ENCODE peak calls at places on chromosomes 7 and 10, in four cellular contexts. P is CD8-positive, alpha-beta T cell; I is OCI-LY7; B is ovary. K is an unnamed sample.

GRCh38 chr7:64892116-64892515 is 11.0 kb upstream of the ZNF273 start:
- DNase-seq in B (no peak), P (no peak), I (no peak), K (no peak)

GRCh38 chr10:34655286-34656170 is 159.6 kb downstream of the PARD3 start:
- DNase-seq in B (no peak), I (peak; percentile 59), P (no peak), K (peak; percentile 69)

GRCh38 chr7:135801045-135801693 is 52.6 kb upstream of the FAM180A start:
- DNase-seq in B (no peak), P (no peak), I (peak; percentile 81), K (no peak)

GRCh38 chr10:86300399-86300925 is 66.1 kb downstream of the GRID1 start:
- DNase-seq in B (no peak), P (peak; percentile 7), I (no peak), K (no peak)

GRCh38 chr10:131728829-131729228 is 172.0 kb upstream of the PPP2R2D start:
- DNase-seq in I (no peak), B (no peak), P (peak; percentile 32), K (no peak)

GRCh38 chr7:29977926-29978652 is 11.5 kb downstream of the SCRN1 start:
- DNase-seq in B (no peak), P (no peak), I (peak; percentile 24), K (no peak)

GRCh38 chr7:75737856-75738603 is 711 bp downstream of the HIP1 start:
- DNase-seq in I (peak; percentile 35), P (no peak), B (peak; percentile 29), K (no peak)

GRCh38 chr10:109922353-109922975 is 847 bp downstream of the XPNPEP1 start:
- DNase-seq in P (no peak), I (no peak), B (no peak), K (no peak)

GRCh38 chr7:36949711-36950600 is 225.7 kb upstream of the AOAH start:
- DNase-seq in P (no peak), I (no peak), B (no peak), K (peak; percentile 30)

GRCh38 chr10:78435484-78436222 is 402.0 kb downstream of the RPS24 start:
- DNase-seq in P (no peak), I (no peak), B (no peak), K (no peak)

GRCh38 chr7:158650821-158651225 is 53.8 kb downstream of the NCAPG2 start:
- DNase-seq in P (no peak), I (no peak), B (no peak), K (no peak)

GRCh38 chr10:81108516-81109199 is 571.0 kb downstream of the SH2D4B start:
- DNase-seq in B (no peak), I (no peak), P (no peak), K (no peak)

GRCh38 chr10:56622335-56622973 is 261.4 kb upstream of the ZWINT start:
- DNase-seq in P (no peak), I (peak; percentile 65), B (no peak), K (no peak)

GRCh38 chr10:86163522-86164215 is 202.9 kb downstream of the GRID1 start:
- DNase-seq in B (no peak), P (no peak), I (no peak), K (peak; percentile 4)

GRCh38 chr10:71081229-71081560 is 131.2 kb upstream of the UNC5B start:
- DNase-seq in P (no peak), B (no peak), I (no peak), K (peak; percentile 11)

GRCh38 chr7:137564677-137565076 is 221.1 kb upstream of the PTN start:
- DNase-seq in B (no peak), P (no peak), I (no peak), K (no peak)

GRCh38 chr10:2589226-2589625 is 478.1 kb upstream of the PFKP start:
- DNase-seq in I (no peak), B (no peak), P (no peak), K (no peak)

DNA sequence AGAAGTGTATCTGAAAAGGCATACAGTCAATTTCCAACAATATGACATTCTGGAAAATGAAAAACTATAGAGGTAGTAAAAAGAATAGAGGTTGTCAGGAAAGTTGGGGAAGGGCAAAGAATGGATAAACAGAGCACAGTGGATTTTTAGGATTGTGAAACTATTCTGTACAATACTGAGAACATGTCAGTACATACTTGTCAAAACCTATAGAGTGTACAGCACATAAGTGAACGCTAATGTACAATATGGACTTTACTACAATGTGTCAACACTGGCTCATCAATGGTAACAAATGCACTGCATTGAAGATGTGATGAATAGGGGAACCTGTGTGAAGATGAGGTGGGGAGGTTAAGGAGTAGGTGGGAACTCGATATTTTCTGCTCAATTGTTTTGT is 483.0 kb upstream of the PFKP start:
- DNase-seq in B (no peak), P (no peak), I (no peak), K (no peak)
- H3K4me1 ChIP-seq in B (no peaks in the 10 kb centered on the region), P (no peaks in the 10 kb centered on the region), I (no peaks in the 10 kb centered on the region), K (no peaks in the 10 kb centered on the region)

GRCh38 chr7:38548605-38549004 is 82.6 kb downstream of the AMPH start:
- DNase-seq in I (no peak), B (no peak), P (no peak), K (no peak)

GRCh38 chr7:38542156-38542555 is 89.0 kb downstream of the AMPH start:
- DNase-seq in I (no peak), B (no peak), P (no peak), K (no peak)

GRCh38 chr7:38546763-38547162 is 84.4 kb downstream of the AMPH start:
- DNase-seq in B (no peak), I (no peak), P (no peak), K (no peak)

GRCh38 chr7:38541440-38541839 is 89.7 kb downstream of the AMPH start:
- DNase-seq in B (no peak), P (no peak), I (no peak), K (no peak)

GRCh38 chr7:38545977-38546376 is 85.2 kb downstream of the AMPH start:
- DNase-seq in P (no peak), B (no peak), I (no peak), K (no peak)
- TF ChIP-seq CTCF in P (no peak), B (no peak), I (peak; percentile 11), K (no peak)

GRCh38 chr10:4650109-4650508 is 175.9 kb upstream of the AKR1E2 start:
- DNase-seq in P (no peak), I (no peak), B (no peak), K (no peak)
- H3K4me1 ChIP-seq in P (no peaks in the 10 kb centered on the region), I (no peaks in the 10 kb centered on the region), B (peaks cover 2% of the 10 kb centered on the region), K (no peaks in the 10 kb centered on the region)

GRCh38 chr10:61793760-61794713 is 107.5 kb upstream of the ARID5B start:
- DNase-seq in B (no peak), I (no peak), P (no peak), K (no peak)

GRCh38 chr10:61796785-61797184 is 104.7 kb upstream of the ARID5B start:
- DNase-seq in B (no peak), P (no peak), I (no peak), K (no peak)

GRCh38 chr10:61795147-61795546 is 106.4 kb upstream of the ARID5B start:
- DNase-seq in I (no peak), P (no peak), B (no peak), K (no peak)

GRCh38 chr10:61792921-61793320 is 108.6 kb upstream of the ARID5B start:
- DNase-seq in B (no peak), I (no peak), P (no peak), K (no peak)

GRCh38 chr10:61795551-61795950 is 105.9 kb upstream of the ARID5B start:
- DNase-seq in B (no peak), I (no peak), P (no peak), K (no peak)
- TF ChIP-seq CTCF in B (no peak), I (peak; percentile 56), P (no peak), K (no peak)

GRCh38 chr10:124675261-124675660 is 68.9 kb downstream of the FAM53B start:
- DNase-seq in B (no peak), P (no peak), I (no peak), K (no peak)
- H3K4me1 ChIP-seq in B (peaks cover 45% of the 10 kb centered on the region), P (peaks cover 100% of the 10 kb centered on the region), I (no peaks in the 10 kb centered on the region), K (peaks cover 46% of the 10 kb centered on the region)

DNA sequence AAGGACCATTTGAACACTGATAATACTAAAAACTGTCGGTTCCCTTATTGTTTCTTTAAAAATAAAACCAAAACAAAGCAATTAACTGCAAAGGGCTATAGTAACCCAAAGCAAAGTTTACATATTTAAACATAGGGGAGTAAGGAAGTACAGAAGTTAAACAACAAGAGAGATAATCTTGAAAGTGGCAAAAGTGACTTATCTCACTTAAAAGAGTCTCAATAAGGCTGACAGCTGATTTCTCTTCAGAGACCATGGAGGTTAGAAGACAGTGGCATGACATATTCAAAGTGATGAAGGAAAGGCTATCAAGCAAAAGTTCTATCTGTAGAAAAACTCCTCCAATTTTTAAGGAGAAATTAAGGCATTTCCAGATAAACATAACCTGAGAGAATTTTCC is 233.5 kb upstream of the HDAC9 start:
- DNase-seq in B (no peak), I (no peak), P (no peak), K (no peak)
- TF ChIP-seq CTCF in B (no peak), I (no peak), P (no peak), K (no peak)

DNA sequence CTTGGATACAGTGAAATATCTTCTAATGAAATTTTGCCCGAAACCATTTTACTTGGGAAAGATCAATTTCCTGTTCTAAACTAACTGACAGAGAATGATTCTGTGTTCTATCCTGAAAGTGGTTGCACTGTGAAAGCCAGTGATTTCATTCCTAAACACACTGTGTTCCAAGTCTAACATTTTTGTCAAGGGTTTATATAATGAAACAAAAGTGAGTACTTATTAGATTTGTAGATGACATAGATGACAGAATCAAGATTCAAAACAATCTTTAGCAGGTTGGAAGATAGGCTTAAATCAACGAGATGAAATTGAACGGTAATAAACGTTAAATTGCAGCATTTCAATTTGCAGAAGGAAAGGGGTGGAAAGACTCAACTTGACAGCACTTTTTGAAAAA is 13.3 kb downstream of the KAT6B start:
- DNase-seq in I (no peak), B (no peak), P (no peak), K (no peak)
- H3K4me1 ChIP-seq in I (peaks cover 7% of the 10 kb centered on the region), B (peaks cover 17% of the 10 kb centered on the region), P (peaks cover 6% of the 10 kb centered on the region), K (peaks cover 52% of the 10 kb centered on the region)

GRCh38 chr10:111784936-111785465 is 398.6 kb downstream of the GPAM start:
- DNase-seq in I (no peak), P (no peak), B (no peak), K (no peak)
- TF ChIP-seq CTCF in I (no peak), P (no peak), B (no peak), K (no peak)

GRCh38 chr7:26179826-26180497 is 20.6 kb downstream of the HNRNPA2B1 start:
- DNase-seq in P (no peak), B (no peak), I (no peak), K (no peak)
- H3K4me1 ChIP-seq in P (peaks cover 12% of the 10 kb centered on the region), B (no peaks in the 10 kb centered on the region), I (no peaks in the 10 kb centered on the region), K (no peaks in the 10 kb centered on the region)

K was measured in adrenal gland.